ENCODE peak calls at places on chromosomes 5 and 9, in four cellular contexts. One of them, this sample, is unnamed.

GRCh38 chr5:16461782-16462181 is 3.8 kb downstream of the ZNF622 start:
- DNase-seq in RCC 7860: peak; percentile 63
- DNase-seq in hypothalamus: no peak
- DNase-seq in fibroblast of pulmonary artery: peak; percentile 82
- DNase-seq in this sample: peak; percentile 99

GRCh38 chr5:152619756-152620155 is 214.7 kb upstream of the NMUR2 start:
- DNase-seq in RCC 7860: no peak
- DNase-seq in hypothalamus: no peak
- DNase-seq in fibroblast of pulmonary artery: no peak
- DNase-seq in this sample: no peak

GRCh38 chr9:135291165-135291564 is 188.4 kb upstream of the PPP1R26 start:
- DNase-seq in RCC 7860: no peak
- DNase-seq in hypothalamus: no peak
- DNase-seq in fibroblast of pulmonary artery: no peak
- DNase-seq in this sample: no peak

GRCh38 chr5:86968311-86968753 is 299.4 kb upstream of the RASA1 start:
- DNase-seq in RCC 7860: no peak
- DNase-seq in hypothalamus: peak; percentile 10
- DNase-seq in fibroblast of pulmonary artery: peak; percentile 85
- DNase-seq in this sample: peak; percentile 44

GRCh38 chr9:2234371-2234893 is 219.3 kb downstream of the SMARCA2 start:
- DNase-seq in RCC 7860: no peak
- DNase-seq in hypothalamus: no peak
- DNase-seq in fibroblast of pulmonary artery: peak; percentile 59
- DNase-seq in this sample: peak; percentile 74

GRCh38 chr5:54959673-54960418 is 25.5 kb downstream of the ESM1 start:
- DNase-seq in RCC 7860: no peak
- DNase-seq in hypothalamus: no peak
- DNase-seq in fibroblast of pulmonary artery: peak; percentile 16
- DNase-seq in this sample: peak; percentile 5

GRCh38 chr9:98900244-98900643 is 43.5 kb upstream of the COL15A1 start:
- DNase-seq in RCC 7860: no peak
- DNase-seq in hypothalamus: no peak
- DNase-seq in fibroblast of pulmonary artery: no peak
- DNase-seq in this sample: no peak

GRCh38 chr5:122073023-122073422 is 5.0 kb downstream of the LOX start:
- DNase-seq in RCC 7860: no peak
- DNase-seq in hypothalamus: no peak
- DNase-seq in fibroblast of pulmonary artery: no peak
- DNase-seq in this sample: no peak

This sample was measured in amniotic epithelial cell.